ENCODE peak calls at places on chromosomes 4 and X, in four cellular contexts. P, I, O and F are unnamed samples.

GRCh38 chr4:48420172-48420571 is 63.0 kb upstream of the SLC10A4 start:
- DNase-seq in P (no peak), I (no peak), O (no peak), F (no peak)

GRCh38 chrX:119690921-119691716 is 1.8 kb downstream of the SEPTIN6 start:
- DNase-seq in P (no peak), I (no peak), O (no peak), F (no peak)

GRCh38 chrX:37640142-37640541 is 45.4 kb upstream of the XK start:
- DNase-seq in P (no peak), I (no peak), O (no peak), F (no peak)

GRCh38 chrX:55151199-55151598 is 62.4 kb downstream of the PAGE2 start:
- DNase-seq in P (no peak), I (no peak), O (no peak), F (no peak)

GRCh38 chr4:130479020-130479419 is 1383.1 kb downstream of the C4orf33 start:
- DNase-seq in P (no peak), I (no peak), O (no peak), F (no peak)

GRCh38 chrX:23035493-23035892 is 35.7 kb downstream of the DDX53 start:
- DNase-seq in P (peak; percentile 3), I (no peak), O (no peak), F (no peak)

GRCh38 chr4:121724671-121725070 is 27.9 kb upstream of the ANXA5 start:
- DNase-seq in P (no peak), I (no peak), O (no peak), F (no peak)

GRCh38 chr4:99395595-99396364 is 39.4 kb downstream of the ADH7 start:
- DNase-seq in P (no peak), I (no peak), O (no peak), F (no peak)

GRCh38 chrX:127578395-127578794 is 473.8 kb downstream of the ACTRT1 start:
- DNase-seq in P (no peak), I (no peak), O (no peak), F (no peak)

GRCh38 chr4:124334119-124334518 is 378.4 kb downstream of the ANKRD50 start:
- DNase-seq in P (peak; percentile 65), I (no peak), O (no peak), F (peak; percentile 43)

GRCh38 chr4:88745581-88746163 is 48.0 kb upstream of the NAP1L5 start:
- DNase-seq in P (no peak), I (no peak), O (no peak), F (no peak)

GRCh38 chr4:119643306-119644042 is 14.9 kb upstream of the PDE5A start:
- DNase-seq in P (no peak), I (no peak), O (no peak), F (no peak)

GRCh38 chr4:6282247-6282646 is 12.6 kb downstream of the WFS1 start:
- DNase-seq in P (no peak), I (peak; percentile 63), O (no peak), F (no peak)

GRCh38 chrX:1883772-1884171 is 268.9 kb downstream of the ASMT start:
- DNase-seq in P (peak; percentile 50), I (no peak), O (no peak), F (no peak)

GRCh38 chr4:85682391-85682790 is 207.4 kb downstream of the ARHGAP24 start:
- DNase-seq in P (no peak), I (no peak), O (no peak), F (no peak)

GRCh38 chrX:22310779-22311178 is 38.1 kb downstream of the CBLL2 start:
- DNase-seq in P (no peak), I (no peak), O (no peak), F (no peak)

GRCh38 chrX:154730271-154730883 is 20.5 kb downstream of the GAB3 start:
- DNase-seq in P (no peak), I (peak; percentile 42), O (no peak), F (no peak)

GRCh38 chrX:154729439-154729838 is 21.4 kb downstream of the GAB3 start:
- DNase-seq in P (no peak), I (no peak), O (no peak), F (no peak)

GRCh38 chrX:154724999-154725756 is 25.7 kb downstream of the GAB3 start:
- DNase-seq in P (no peak), I (no peak), O (no peak), F (no peak)

GRCh38 chrX:154728791-154729190 is 22.1 kb downstream of the GAB3 start:
- DNase-seq in P (no peak), I (no peak), O (no peak), F (no peak)

GRCh38 chrX:154727418-154728323 is 23.2 kb downstream of the GAB3 start:
- DNase-seq in P (no peak), I (peak; percentile 39), O (no peak), F (no peak)
- H3K4me1 ChIP-seq in P (peaks cover 28% of the 10 kb centered on the region), I (peaks cover 2% of the 10 kb centered on the region), O (peaks cover 16% of the 10 kb centered on the region), F (no peaks in the 10 kb centered on the region)

GRCh38 chr4:173370477-173371291 is at the start of gene SAP30:
- DNase-seq in P (peak; percentile 96), I (peak; percentile 100), O (peak; percentile 94), F (peak; percentile 89)
- H3K4me1 ChIP-seq in P (peaks cover 10% of the 10 kb centered on the region), I (peaks cover 6% of the 10 kb centered on the region), O (peaks cover 9% of the 10 kb centered on the region), F (no peaks in the 10 kb centered on the region)

DNA sequence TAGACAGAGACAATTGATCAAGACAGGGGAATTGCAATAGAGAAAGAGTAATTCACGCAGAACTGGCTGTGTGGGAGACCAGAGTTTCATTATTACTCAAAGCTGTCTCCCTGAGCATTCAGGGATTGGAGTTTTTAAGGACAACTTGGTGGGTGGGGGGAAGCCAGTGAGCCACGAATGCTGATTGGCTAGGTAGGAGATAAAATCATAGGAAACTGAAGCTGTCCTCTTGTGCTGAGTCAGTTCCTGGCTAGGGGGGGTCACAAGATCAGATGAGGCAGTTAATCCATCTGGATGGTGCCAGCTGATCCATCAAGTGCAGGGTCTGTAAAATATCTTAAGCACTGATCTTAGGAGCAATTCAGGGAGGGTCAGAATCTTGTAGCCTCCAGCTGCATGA is 358.6 kb downstream of the GPM6A start:
- DNase-seq in P (no peak), I (no peak), O (no peak), F (no peak)
- H3K4me1 ChIP-seq in P (no peaks in the 10 kb centered on the region), I (no peaks in the 10 kb centered on the region), O (no peaks in the 10 kb centered on the region), F (no peaks in the 10 kb centered on the region)

GRCh38 chr4:57103051-57103450 is 7.1 kb downstream of the IGFBP7 start:
- DNase-seq in P (no peak), I (no peak), O (no peak), F (no peak)
- H3K4me1 ChIP-seq in P (peaks cover 75% of the 10 kb centered on the region), I (peaks cover 26% of the 10 kb centered on the region), O (no peaks in the 10 kb centered on the region), F (peaks cover 3% of the 10 kb centered on the region)

DNA sequence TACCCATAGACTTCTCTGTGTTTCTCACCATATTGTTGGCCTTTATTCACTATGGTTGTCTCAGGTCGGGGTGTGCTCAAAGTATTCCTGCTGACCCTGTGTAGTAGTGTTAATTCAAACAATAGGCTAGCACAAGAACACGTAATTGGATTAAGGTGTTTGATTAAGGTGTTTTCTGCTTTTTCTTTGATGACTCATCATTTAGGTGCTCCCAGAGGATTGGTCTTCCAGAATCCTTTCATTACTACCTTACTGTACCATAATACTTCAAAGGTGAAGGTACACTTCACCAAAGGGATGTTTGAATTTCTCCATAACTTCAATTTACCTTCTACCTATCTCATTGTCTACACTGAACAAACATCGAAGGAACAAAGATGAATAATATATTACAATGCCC is 121.7 kb upstream of the CCDC160 start:
- DNase-seq in P (no peak), I (no peak), O (no peak), F (no peak)
- H3K4me1 ChIP-seq in P (no peaks in the 10 kb centered on the region), I (no peaks in the 10 kb centered on the region), O (no peaks in the 10 kb centered on the region), F (no peaks in the 10 kb centered on the region)

GRCh38 chrX:140580478-140580877 is 75.6 kb upstream of the SOX3 start:
- DNase-seq in P (no peak), I (no peak), O (no peak), F (no peak)
- H3K4me1 ChIP-seq in P (no peaks in the 10 kb centered on the region), I (no peaks in the 10 kb centered on the region), O (no peaks in the 10 kb centered on the region), F (no peaks in the 10 kb centered on the region)

GRCh38 chr4:41362647-41363383 is 106.1 kb downstream of the UCHL1 start:
- DNase-seq in P (no peak), I (no peak), O (no peak), F (no peak)
- H3K4me1 ChIP-seq in P (peaks cover 57% of the 10 kb centered on the region), I (peaks cover 6% of the 10 kb centered on the region), O (no peaks in the 10 kb centered on the region), F (peaks cover 8% of the 10 kb centered on the region)

DNA sequence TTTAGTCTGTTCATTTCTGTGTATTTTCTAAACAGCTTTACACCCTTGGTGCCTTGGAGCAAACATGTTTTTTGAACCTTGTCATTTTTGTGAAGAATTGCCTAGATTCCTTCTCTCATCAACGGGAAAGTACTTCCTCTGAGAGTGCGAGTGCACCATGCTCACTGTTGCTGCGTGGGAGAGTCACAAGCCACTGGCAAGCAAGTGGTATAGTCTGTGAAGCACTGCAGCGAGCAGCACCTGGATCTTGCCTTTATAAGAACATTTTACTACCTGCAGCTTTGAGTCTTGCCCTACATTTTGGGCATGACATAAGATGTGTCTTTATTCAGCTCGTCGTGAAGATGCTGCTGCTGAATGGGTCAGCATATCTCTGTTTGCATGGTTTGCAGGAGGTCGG is 44.9 kb downstream of the HADH start:
- DNase-seq in P (no peak), I (no peak), O (no peak), F (no peak)
- H3K4me1 ChIP-seq in P (no peaks in the 10 kb centered on the region), I (no peaks in the 10 kb centered on the region), O (peaks cover 17% of the 10 kb centered on the region), F (no peaks in the 10 kb centered on the region)

GRCh38 chr4:152095701-152096070 is 334.9 kb upstream of the GATB start:
- DNase-seq in P (no peak), I (no peak), O (no peak), F (no peak)
- H3K4me1 ChIP-seq in P (no peaks in the 10 kb centered on the region), I (no peaks in the 10 kb centered on the region), O (peaks cover 60% of the 10 kb centered on the region), F (no peaks in the 10 kb centered on the region)